ENCODE peak calls at places on chromosomes 12 and 14, in four cellular contexts. A, Y, I and Z are unnamed samples.

GRCh38 chr14:60506985-60507829 is 1.7 kb upstream of the SIX6 start:
- DNase-seq in A (no peak), Y (no peak), I (no peak), Z (no peak)

GRCh38 chr14:68749487-68750475 is 43.1 kb downstream of the ZFP36L1 start:
- DNase-seq in A (no peak), Y (peak), I (no peak), Z (no peak)

GRCh38 chr12:9741726-9742125 is 8.8 kb upstream of the CLECL1 start:
- DNase-seq in A (no peak), Y (no peak), I (no peak), Z (peak)

GRCh38 chr12:15220961-15221885 is at the start of gene RERG:
- DNase-seq in A (peak), Y (peak), I (peak), Z (peak)

GRCh38 chr12:30631710-30632109 is 64.0 kb downstream of the IPO8 start:
- DNase-seq in A (no peak), Y (no peak), I (no peak), Z (no peak)

GRCh38 chr14:97458302-97459137 is 661.3 kb downstream of the VRK1 start:
- DNase-seq in A (no peak), Y (no peak), I (no peak), Z (no peak)

GRCh38 chr12:119659289-119659897 is 8.5 kb upstream of the PRKAB1 start:
- DNase-seq in A (peak), Y (peak), I (peak), Z (no peak)

GRCh38 chr12:30880813-30881212 is 45.7 kb upstream of the TSPAN11 start:
- DNase-seq in A (no peak), Y (no peak), I (no peak), Z (no peak)

GRCh38 chr14:39967885-39968284 is 535.7 kb upstream of the FBXO33 start:
- DNase-seq in A (no peak), Y (no peak), I (no peak), Z (no peak)

GRCh38 chr12:95601626-95602025 is 50.4 kb upstream of the USP44 start:
- DNase-seq in A (no peak), Y (no peak), I (peak), Z (no peak)

GRCh38 chr12:6554990-6555691 is 701 bp downstream of the IFFO1 start:
- DNase-seq in A (no peak), Y (no peak), I (no peak), Z (no peak)

GRCh38 chr12:104462931-104463339 is 6.2 kb downstream of the CHST11 start:
- DNase-seq in A (no peak), Y (peak), I (no peak), Z (peak)

GRCh38 chr12:1724250-1724649 is 33.4 kb downstream of the ADIPOR2 start:
- DNase-seq in A (no peak), Y (no peak), I (no peak), Z (no peak)

GRCh38 chr12:106783515-106783914 is 9.0 kb downstream of the RIC8B start:
- DNase-seq in A (no peak), Y (no peak), I (no peak), Z (no peak)

GRCh38 chr12:51905507-51906438 is 1.5 kb upstream of the ACVRL1 start:
- DNase-seq in A (peak), Y (peak), I (no peak), Z (no peak)

GRCh38 chr12:47417960-47418359 is 287.9 kb downstream of the RPAP3 start:
- DNase-seq in A (no peak), Y (no peak), I (no peak), Z (no peak)
- H3K4me3 ChIP-seq in A (no peak), Y (no peak), I (no peak), Z (no peak)

GRCh38 chr12:27015730-27016076 is 1.5 kb upstream of the TM7SF3 start:
- DNase-seq in A (no peak), Y (peak), I (peak), Z (peak)
- TF ChIP-seq CTCF in A (peak), Y (no peak), I (peak), Z (no peak)

GRCh38 chr12:16972923-16973770 is 367.2 kb upstream of the LMO3 start:
- DNase-seq in A (no peak), Y (no peak), I (no peak), Z (no peak)
- H3K4me3 ChIP-seq in A (no peak), Y (no peak), I (no peak), Z (no peak)

DNA sequence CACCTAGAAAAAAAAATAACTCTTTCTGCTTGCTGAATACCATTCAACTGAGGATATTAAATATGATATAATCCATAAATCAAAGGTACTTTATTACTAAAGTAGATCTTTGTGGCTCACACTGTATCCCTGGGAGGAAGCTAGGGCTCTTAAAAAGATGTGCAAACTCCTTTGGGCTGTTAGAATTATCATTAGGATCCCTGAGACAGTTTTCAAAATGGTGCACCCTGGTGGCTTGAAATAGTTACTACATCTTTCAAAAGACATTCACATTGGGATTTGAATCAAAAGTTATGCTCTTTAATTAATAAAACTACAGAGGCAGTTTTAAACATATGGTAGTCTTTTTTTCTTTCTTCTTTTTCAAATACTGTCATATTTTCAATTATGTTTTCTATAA is 228.5 kb upstream of the G2E3 start:
- DNase-seq in A (no peak), Y (peak), I (no peak), Z (no peak)
- TF ChIP-seq CTCF in A (no peak), Y (peak), I (no peak), Z (peak)

GRCh38 chr12:53987748-53988147 is 2.8 kb downstream of the HOXC10 start:
- DNase-seq in A (no peak), Y (no peak), I (no peak), Z (no peak)

GRCh38 chr12:53988519-53989226 is 3.7 kb downstream of the HOXC10 start:
- DNase-seq in A (no peak), Y (no peak), I (no peak), Z (no peak)

GRCh38 chr12:53991077-53991460 is 6.1 kb downstream of the HOXC10 start:
- DNase-seq in A (no peak), Y (no peak), I (no peak), Z (no peak)

GRCh38 chr12:53990311-53991076 is 5.5 kb downstream of the HOXC10 start:
- DNase-seq in A (no peak), Y (no peak), I (no peak), Z (no peak)

DNA sequence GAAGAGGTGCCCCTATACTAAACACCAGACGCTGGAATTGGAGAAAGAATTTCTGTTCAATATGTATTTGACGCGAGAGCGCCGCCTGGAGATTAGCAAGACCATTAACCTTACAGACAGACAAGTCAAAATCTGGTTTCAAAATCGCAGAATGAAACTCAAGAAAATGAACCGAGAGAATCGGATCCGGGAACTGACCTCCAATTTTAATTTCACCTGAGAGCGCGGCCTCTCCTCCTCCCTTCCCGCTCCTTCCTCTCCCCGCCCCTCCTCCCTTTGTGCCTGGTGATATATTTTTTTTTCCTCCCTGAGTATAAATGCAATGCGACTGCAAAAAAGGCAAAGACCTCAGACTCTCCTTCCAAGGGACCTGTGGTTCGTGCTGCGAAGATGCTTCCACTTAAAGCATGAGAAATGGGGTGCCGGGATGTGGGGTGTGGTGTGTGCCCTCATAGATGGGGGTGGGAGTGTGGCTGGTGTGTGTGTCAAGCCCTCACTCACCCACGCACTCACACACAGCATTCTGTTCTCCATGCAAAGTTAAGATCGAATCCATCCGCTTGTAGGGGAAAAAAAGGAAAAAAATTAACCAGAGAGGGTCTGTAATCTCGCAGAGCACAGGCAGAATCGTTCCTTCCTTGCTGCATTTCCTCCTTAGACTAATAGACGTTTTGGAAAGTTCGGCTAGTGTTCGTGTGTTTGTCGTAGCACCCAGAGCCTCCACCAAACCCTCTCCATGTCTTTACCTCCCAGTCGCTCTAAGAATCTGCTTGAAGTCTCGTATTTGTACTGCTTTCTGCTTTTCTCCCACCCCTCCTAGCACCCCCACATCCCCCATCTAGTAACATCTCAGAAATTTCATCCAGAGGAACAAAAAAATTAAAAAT is 4.5 kb downstream of the HOXC10 start:
- DNase-seq in A (no peak), Y (peak), I (peak), Z (peak)
- H3K4me3 ChIP-seq in A (peak), Y (no peak), I (no peak), Z (no peak)

GRCh38 chr14:76940057-76940456 is 88.5 kb downstream of the IRF2BPL start:
- DNase-seq in A (no peak), Y (no peak), I (no peak), Z (no peak)
- TF ChIP-seq CTCF in A (no peak), Y (no peak), I (no peak), Z (no peak)

GRCh38 chr14:93880025-93880820 is 46.9 kb upstream of the FAM181A start:
- DNase-seq in A (no peak), Y (peak), I (peak), Z (no peak)
- H3K4me3 ChIP-seq in A (no peak), Y (no peak), I (no peak), Z (no peak)

GRCh38 chr14:20841096-20841495 is 38.5 kb upstream of the RNASE1 start:
- DNase-seq in A (no peak), Y (no peak), I (no peak), Z (no peak)

GRCh38 chr14:20834899-20835298 is 32.3 kb upstream of the RNASE1 start:
- DNase-seq in A (no peak), Y (no peak), I (no peak), Z (no peak)

GRCh38 chr14:20830831-20831230 is 28.2 kb upstream of the RNASE1 start:
- DNase-seq in A (no peak), Y (no peak), I (no peak), Z (no peak)

DNA sequence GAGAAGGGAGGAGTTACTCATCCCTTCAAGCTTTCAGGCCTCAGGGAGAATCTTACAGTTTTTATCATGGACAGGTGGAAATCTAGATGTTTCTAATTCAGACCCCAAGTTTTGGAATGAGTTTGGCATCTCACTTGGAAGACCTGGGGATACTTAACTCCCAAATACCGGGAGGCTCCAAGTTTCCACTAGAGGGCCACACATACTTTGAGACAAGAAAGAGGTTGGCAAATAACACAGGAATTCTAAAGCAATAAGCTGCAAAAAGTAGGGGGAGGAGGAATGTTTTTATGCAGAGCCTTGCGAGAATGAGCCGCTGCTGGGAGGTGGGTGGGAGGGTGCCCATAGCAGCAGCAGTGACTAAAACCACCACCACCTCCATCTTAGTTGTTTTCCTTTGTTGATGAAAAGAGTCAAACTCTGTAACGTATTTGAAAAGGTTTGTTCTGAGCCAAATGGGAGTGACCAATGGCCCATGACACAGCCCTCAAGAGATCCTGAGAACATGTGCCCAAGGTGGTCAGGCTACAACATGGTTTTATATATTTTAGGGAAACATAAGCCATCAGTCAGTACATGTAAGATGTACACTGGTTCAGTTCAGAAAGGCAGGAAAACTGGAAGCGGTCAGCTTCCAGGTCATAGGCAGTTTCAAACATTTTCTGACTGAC is 34.2 kb upstream of the RNASE1 start:
- DNase-seq in A (peak), Y (peak), I (no peak), Z (no peak)
- TF ChIP-seq CTCF in A (peak), Y (peak), I (peak), Z (no peak)

DNA sequence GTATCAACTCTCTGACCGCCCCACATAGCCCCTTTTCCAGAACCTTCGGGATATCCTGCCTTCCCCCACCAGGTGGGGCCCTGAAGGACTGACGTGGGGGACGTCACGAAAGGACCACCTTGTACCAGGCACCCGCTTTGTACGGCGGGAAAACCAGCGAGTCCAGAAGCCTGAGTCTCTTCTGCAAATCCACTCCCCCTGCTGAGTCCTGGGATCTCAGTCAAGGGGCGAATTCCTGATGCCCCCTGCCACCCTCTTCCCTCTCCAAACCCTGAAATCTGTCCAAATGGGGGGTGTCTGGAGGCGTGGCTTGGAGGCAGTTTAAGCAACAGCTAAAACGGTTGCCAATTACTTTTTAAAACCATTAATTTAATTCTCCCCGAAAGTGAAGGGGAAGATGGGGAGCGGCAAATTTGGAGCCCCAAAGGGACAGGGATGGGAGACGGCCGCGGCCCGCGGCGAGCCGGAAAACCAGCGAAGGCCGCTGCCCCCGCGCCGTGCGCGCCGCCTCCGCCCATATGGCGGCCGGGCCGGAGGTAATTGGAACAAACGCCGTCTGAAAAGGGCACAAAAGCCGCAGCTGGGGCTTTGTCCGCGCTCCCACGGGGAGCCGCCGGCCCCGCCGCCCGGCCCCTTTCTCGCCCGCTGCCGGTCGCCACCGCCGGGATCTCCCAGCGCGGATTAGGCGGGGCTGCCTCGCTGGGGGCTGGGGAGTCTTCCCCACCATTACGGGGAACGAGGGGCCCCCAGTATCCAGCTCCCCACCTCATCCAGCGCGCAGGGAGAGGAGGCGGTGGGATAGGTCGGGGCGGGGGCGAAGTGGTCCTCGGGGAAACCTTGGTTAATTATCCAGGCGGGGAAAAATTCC is 6.6 kb downstream of the LHX5 start:
- DNase-seq in A (no peak), Y (no peak), I (no peak), Z (no peak)
- H3K4me3 ChIP-seq in A (no peak), Y (no peak), I (no peak), Z (no peak)